ENCODE peak calls at places on chromosomes 16 and 17, in five cellular contexts. One of them, this sample, is unnamed.

GRCh38 chr16:15798671-15799070 is 58.2 kb downstream of the MYH11 start:
- DNase-seq in neural progenitor cell: no peak
- DNase-seq in heart right ventricle: no peak
- DNase-seq in body of pancreas: no peak
- DNase-seq in PC-9: no peak
- DNase-seq in this sample: no peak

GRCh38 chr16:24309222-24309905 is 53.2 kb downstream of the CACNG3 start:
- DNase-seq in heart right ventricle: no peak
- DNase-seq in PC-9: peak; percentile 36
- DNase-seq in body of pancreas: peak; percentile 37
- DNase-seq in neural progenitor cell: peak; percentile 13
- DNase-seq in this sample: peak; percentile 54

GRCh38 chr17:44547625-44548297 is 9.5 kb upstream of the FZD2 start:
- DNase-seq in neural progenitor cell: peak; percentile 72
- DNase-seq in PC-9: no peak
- DNase-seq in body of pancreas: no peak
- DNase-seq in heart right ventricle: peak; percentile 17
- DNase-seq in this sample: no peak

GRCh38 chr17:65553646-65554567 is 7.5 kb downstream of the AXIN2 start:
- DNase-seq in heart right ventricle: no peak
- DNase-seq in body of pancreas: no peak
- DNase-seq in PC-9: no peak
- DNase-seq in neural progenitor cell: peak; percentile 27
- DNase-seq in this sample: no peak

GRCh38 chr17:74833501-74834361 is 26.0 kb downstream of the GRIN2C start:
- DNase-seq in PC-9: peak; percentile 53
- DNase-seq in neural progenitor cell: peak; percentile 71
- DNase-seq in heart right ventricle: no peak
- DNase-seq in body of pancreas: no peak
- DNase-seq in this sample: peak; percentile 18

GRCh38 chr17:36675250-36675649 is 73.9 kb downstream of the MRM1 start:
- DNase-seq in body of pancreas: no peak
- DNase-seq in PC-9: no peak
- DNase-seq in neural progenitor cell: no peak
- DNase-seq in heart right ventricle: no peak
- DNase-seq in this sample: no peak

GRCh38 chr17:69677130-69677529 is 262.6 kb downstream of the MAP2K6 start:
- DNase-seq in heart right ventricle: no peak
- DNase-seq in body of pancreas: no peak
- DNase-seq in PC-9: no peak
- DNase-seq in neural progenitor cell: no peak
- DNase-seq in this sample: no peak

GRCh38 chr16:12869681-12870427 is 31.5 kb upstream of the SHISA9 start:
- DNase-seq in neural progenitor cell: no peak
- DNase-seq in PC-9: no peak
- DNase-seq in heart right ventricle: no peak
- DNase-seq in body of pancreas: no peak
- DNase-seq in this sample: no peak

GRCh38 chr17:62652251-62653001 is 25.0 kb downstream of the MRC2 start:
- DNase-seq in body of pancreas: peak; percentile 65
- DNase-seq in neural progenitor cell: peak; percentile 63
- DNase-seq in heart right ventricle: peak; percentile 76
- DNase-seq in PC-9: peak; percentile 48
- DNase-seq in this sample: peak; percentile 73

GRCh38 chr17:74522381-74523090 is 8.7 kb downstream of the CD300LB start:
- DNase-seq in body of pancreas: no peak
- DNase-seq in heart right ventricle: no peak
- DNase-seq in neural progenitor cell: no peak
- DNase-seq in PC-9: no peak
- DNase-seq in this sample: no peak

GRCh38 chr17:65696739-65697394 is 135.4 kb upstream of the AXIN2 start:
- DNase-seq in neural progenitor cell: no peak
- DNase-seq in body of pancreas: no peak
- DNase-seq in PC-9: no peak
- DNase-seq in heart right ventricle: no peak
- DNase-seq in this sample: peak; percentile 59

GRCh38 chr16:3771513-3771912 is 54.2 kb upstream of the TRAP1 start:
- DNase-seq in heart right ventricle: no peak
- DNase-seq in PC-9: peak; percentile 7
- DNase-seq in neural progenitor cell: no peak
- DNase-seq in body of pancreas: no peak
- DNase-seq in this sample: no peak

GRCh38 chr17:39104046-39104445 is 47.4 kb downstream of the PLXDC1 start:
- DNase-seq in neural progenitor cell: no peak
- DNase-seq in heart right ventricle: no peak
- DNase-seq in body of pancreas: no peak
- DNase-seq in PC-9: no peak
- DNase-seq in this sample: peak; percentile 63

GRCh38 chr17:66426397-66427033 is 124.1 kb downstream of the PRKCA start:
- DNase-seq in heart right ventricle: no peak
- DNase-seq in PC-9: no peak
- DNase-seq in body of pancreas: no peak
- DNase-seq in neural progenitor cell: no peak
- DNase-seq in this sample: no peak

GRCh38 chr17:18039535-18040286 is 503 bp downstream of the GID4 start:
- DNase-seq in PC-9: peak; percentile 53
- DNase-seq in body of pancreas: peak; percentile 50
- DNase-seq in heart right ventricle: peak; percentile 30
- DNase-seq in neural progenitor cell: peak; percentile 78
- DNase-seq in this sample: no peak

GRCh38 chr16:54651851-54652770 is 278.6 kb upstream of the IRX5 start:
- DNase-seq in body of pancreas: no peak
- DNase-seq in heart right ventricle: no peak
- DNase-seq in PC-9: no peak
- DNase-seq in neural progenitor cell: peak; percentile 50
- DNase-seq in this sample: peak; percentile 47

GRCh38 chr16:2038359-2039285 is 9.0 kb downstream of the NTHL1 start:
- DNase-seq in heart right ventricle: peak; percentile 66
- DNase-seq in neural progenitor cell: no peak
- DNase-seq in PC-9: no peak
- DNase-seq in body of pancreas: no peak
- DNase-seq in this sample: no peak

GRCh38 chr17:48294989-48295892 is 134.8 kb downstream of the SKAP1 start:
- DNase-seq in body of pancreas: no peak
- DNase-seq in heart right ventricle: no peak
- DNase-seq in neural progenitor cell: no peak
- DNase-seq in PC-9: no peak
- DNase-seq in this sample: no peak

GRCh38 chr16:31438414-31438813 is 4.2 kb downstream of the ZNF843 start:
- DNase-seq in neural progenitor cell: no peak
- DNase-seq in PC-9: no peak
- DNase-seq in body of pancreas: no peak
- DNase-seq in heart right ventricle: no peak
- DNase-seq in this sample: no peak

GRCh38 chr17:50328360-50328759 is 17.6 kb upstream of the XYLT2 start:
- DNase-seq in heart right ventricle: no peak
- DNase-seq in body of pancreas: no peak
- DNase-seq in neural progenitor cell: no peak
- DNase-seq in PC-9: no peak
- DNase-seq in this sample: no peak

GRCh38 chr17:50248255-50248654 is 26.0 kb upstream of the TMEM92 start:
- DNase-seq in PC-9: no peak
- DNase-seq in heart right ventricle: no peak
- DNase-seq in neural progenitor cell: no peak
- DNase-seq in body of pancreas: no peak
- DNase-seq in this sample: no peak

GRCh38 chr17:63998050-63998720 is at the start of gene PRR29:
- DNase-seq in PC-9: peak; percentile 74
- DNase-seq in heart right ventricle: peak; percentile 77
- DNase-seq in neural progenitor cell: peak; percentile 96
- DNase-seq in body of pancreas: peak; percentile 70
- DNase-seq in this sample: no peak

GRCh38 chr17:62705116-62705515 is 77.6 kb downstream of the MRC2 start:
- DNase-seq in PC-9: no peak
- DNase-seq in body of pancreas: no peak
- DNase-seq in heart right ventricle: no peak
- DNase-seq in neural progenitor cell: peak; percentile 30
- DNase-seq in this sample: no peak

GRCh38 chr16:67447508-67448076 is 16.7 kb downstream of the HSD11B2 start:
- DNase-seq in body of pancreas: peak; percentile 73
- DNase-seq in PC-9: peak; percentile 46
- DNase-seq in neural progenitor cell: no peak
- DNase-seq in heart right ventricle: peak; percentile 62
- DNase-seq in this sample: no peak

GRCh38 chr17:27379863-27380533 is 76.2 kb upstream of the KSR1 start:
- DNase-seq in PC-9: peak; percentile 71
- DNase-seq in heart right ventricle: peak; percentile 82
- DNase-seq in body of pancreas: peak; percentile 54
- DNase-seq in neural progenitor cell: peak; percentile 77
- DNase-seq in this sample: peak; percentile 41

GRCh38 chr16:53415504-53415903 is 18.8 kb upstream of the RBL2 start:
- DNase-seq in heart right ventricle: no peak
- DNase-seq in PC-9: peak; percentile 35
- DNase-seq in body of pancreas: no peak
- DNase-seq in neural progenitor cell: peak; percentile 47
- DNase-seq in this sample: no peak

GRCh38 chr17:17710728-17711541 is 29.7 kb downstream of the RAI1 start:
- DNase-seq in body of pancreas: peak; percentile 80
- DNase-seq in heart right ventricle: no peak
- DNase-seq in neural progenitor cell: peak; percentile 84
- DNase-seq in PC-9: peak; percentile 98
- DNase-seq in this sample: peak; percentile 89

GRCh38 chr17:55433629-55434422 is 12.2 kb upstream of the MMD start:
- DNase-seq in PC-9: peak; percentile 64
- DNase-seq in heart right ventricle: no peak
- DNase-seq in body of pancreas: no peak
- DNase-seq in neural progenitor cell: no peak
- DNase-seq in this sample: peak; percentile 85

GRCh38 chr16:73154063-73154870 is 106.3 kb upstream of the ZFHX3 start:
- DNase-seq in PC-9: no peak
- DNase-seq in heart right ventricle: peak; percentile 25
- DNase-seq in body of pancreas: no peak
- DNase-seq in neural progenitor cell: no peak
- DNase-seq in this sample: no peak

GRCh38 chr16:31295206-31295605 is 35.4 kb downstream of the ITGAM start:
- DNase-seq in neural progenitor cell: no peak
- DNase-seq in PC-9: no peak
- DNase-seq in body of pancreas: no peak
- DNase-seq in heart right ventricle: no peak
- DNase-seq in this sample: no peak

GRCh38 chr16:27264151-27264550 is 4.4 kb downstream of the NSMCE1 start:
- DNase-seq in PC-9: peak; percentile 76
- DNase-seq in heart right ventricle: no peak
- DNase-seq in body of pancreas: no peak
- DNase-seq in neural progenitor cell: no peak
- DNase-seq in this sample: peak; percentile 81

GRCh38 chr16:86953631-86954465 is 363.3 kb downstream of the C16orf95 start:
- DNase-seq in heart right ventricle: no peak
- DNase-seq in body of pancreas: no peak
- DNase-seq in PC-9: no peak
- DNase-seq in neural progenitor cell: peak; percentile 19
- DNase-seq in this sample: no peak

GRCh38 chr17:40068917-40069750 is 6.4 kb downstream of the THRA start:
- DNase-seq in neural progenitor cell: peak; percentile 60
- DNase-seq in body of pancreas: peak; percentile 85
- DNase-seq in heart right ventricle: peak; percentile 91
- DNase-seq in PC-9: no peak
- DNase-seq in this sample: peak; percentile 73

GRCh38 chr16:3716831-3717234 is 491 bp downstream of the TRAP1 start:
- DNase-seq in neural progenitor cell: peak; percentile 63
- DNase-seq in heart right ventricle: no peak
- DNase-seq in body of pancreas: peak; percentile 32
- DNase-seq in PC-9: no peak
- DNase-seq in this sample: no peak

GRCh38 chr17:30433514-30433913 is 43.7 kb upstream of the GOSR1 start:
- DNase-seq in neural progenitor cell: no peak
- DNase-seq in heart right ventricle: no peak
- DNase-seq in PC-9: peak; percentile 61
- DNase-seq in body of pancreas: no peak
- DNase-seq in this sample: peak; percentile 94

GRCh38 chr17:4140125-4140524 is 2.7 kb downstream of the ZZEF1 start:
- DNase-seq in heart right ventricle: no peak
- DNase-seq in body of pancreas: no peak
- DNase-seq in PC-9: no peak
- DNase-seq in neural progenitor cell: no peak
- DNase-seq in this sample: no peak

GRCh38 chr17:4136373-4136772 is 6.5 kb downstream of the ZZEF1 start:
- DNase-seq in body of pancreas: no peak
- DNase-seq in PC-9: no peak
- DNase-seq in heart right ventricle: peak; percentile 48
- DNase-seq in neural progenitor cell: no peak
- DNase-seq in this sample: peak; percentile 67

GRCh38 chr17:4135489-4135888 is 7.3 kb downstream of the ZZEF1 start:
- DNase-seq in neural progenitor cell: no peak
- DNase-seq in body of pancreas: no peak
- DNase-seq in heart right ventricle: no peak
- DNase-seq in PC-9: no peak
- DNase-seq in this sample: no peak

GRCh38 chr17:4130715-4131114 is 12.1 kb downstream of the ZZEF1 start:
- DNase-seq in neural progenitor cell: no peak
- DNase-seq in PC-9: no peak
- DNase-seq in heart right ventricle: no peak
- DNase-seq in body of pancreas: no peak
- DNase-seq in this sample: no peak

GRCh38 chr17:4134756-4135155 is 8.1 kb downstream of the ZZEF1 start:
- DNase-seq in PC-9: no peak
- DNase-seq in heart right ventricle: no peak
- DNase-seq in neural progenitor cell: no peak
- DNase-seq in body of pancreas: no peak
- DNase-seq in this sample: no peak
- H3K4me1 ChIP-seq in PC-9: no peaks in the 10 kb centered on the region
- H3K4me1 ChIP-seq in heart right ventricle: peaks cover 63% of the 10 kb centered on the region
- H3K4me1 ChIP-seq in neural progenitor cell: no peaks in the 10 kb centered on the region
- H3K4me1 ChIP-seq in body of pancreas: peaks cover 67% of the 10 kb centered on the region
- H3K4me1 ChIP-seq in this sample: no peaks in the 10 kb centered on the region

GRCh38 chr17:76686538-76687277 is 24.1 kb downstream of the MXRA7 start:
- DNase-seq in heart right ventricle: no peak
- DNase-seq in body of pancreas: no peak
- DNase-seq in neural progenitor cell: no peak
- DNase-seq in PC-9: no peak
- DNase-seq in this sample: no peak
- H3K27ac ChIP-seq in heart right ventricle: peak overlapping the region; percentile 99
- H3K27ac ChIP-seq in body of pancreas: peak overlapping the region; percentile 12
- H3K27ac ChIP-seq in neural progenitor cell: no peak overlapping the region
- H3K27ac ChIP-seq in PC-9: no peak overlapping the region
- H3K27ac ChIP-seq in this sample: no peak overlapping the region

DNA sequence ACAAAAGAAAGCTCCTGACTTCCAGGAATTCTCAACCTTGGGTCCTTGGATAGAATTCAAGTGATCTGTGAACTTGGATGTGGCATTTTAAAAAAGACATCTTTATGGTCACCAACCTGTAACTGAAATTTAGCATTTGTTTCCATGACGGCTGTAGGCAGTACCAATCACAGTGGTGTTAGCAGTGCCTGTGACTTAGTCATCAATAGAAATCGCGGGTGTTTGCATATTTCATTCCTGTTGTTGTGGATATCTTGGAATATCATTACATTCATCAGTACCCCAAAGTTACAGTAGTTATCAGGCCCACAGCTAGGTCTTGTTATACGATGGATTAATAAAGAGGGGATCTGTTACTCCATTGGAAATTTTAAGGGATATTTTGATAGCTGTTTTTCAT is 81.6 kb downstream of the CMIP start:
- DNase-seq in heart right ventricle: no peak
- DNase-seq in PC-9: no peak
- DNase-seq in body of pancreas: no peak
- DNase-seq in neural progenitor cell: no peak
- DNase-seq in this sample: peak; percentile 60
- H3K4me1 ChIP-seq in heart right ventricle: peaks cover 36% of the 10 kb centered on the region
- H3K4me1 ChIP-seq in PC-9: peaks cover 58% of the 10 kb centered on the region
- H3K4me1 ChIP-seq in body of pancreas: peaks cover 9% of the 10 kb centered on the region
- H3K4me1 ChIP-seq in neural progenitor cell: no peaks in the 10 kb centered on the region
- H3K4me1 ChIP-seq in this sample: peaks cover 33% of the 10 kb centered on the region

GRCh38 chr16:75273054-75273925 is 21.9 kb upstream of the BCAR1 start:
- DNase-seq in heart right ventricle: no peak
- DNase-seq in neural progenitor cell: no peak
- DNase-seq in PC-9: no peak
- DNase-seq in body of pancreas: no peak
- DNase-seq in this sample: peak; percentile 55
- H3K27ac ChIP-seq in heart right ventricle: no peak overlapping the region
- H3K27ac ChIP-seq in neural progenitor cell: no peak overlapping the region
- H3K27ac ChIP-seq in PC-9: no peak overlapping the region
- H3K27ac ChIP-seq in body of pancreas: no peak overlapping the region
- H3K27ac ChIP-seq in this sample: no peak overlapping the region

This sample was measured in astrocyte.